ENCODE peak calls at places on chromosomes 4 and X, in six cellular contexts. One of them, this sample, is unnamed.

GRCh38 chrX:134364711-134365110 is 95.3 kb upstream of the HPRT1 start:
- DNase-seq in neural progenitor cell: no peak
- DNase-seq in thoracic aorta: no peak
- DNase-seq in tibial artery: no peak
- DNase-seq in endodermal cell: no peak
- DNase-seq in IMR-90: peak; percentile 33
- DNase-seq in this sample: no peak

GRCh38 chr4:176002007-176002623 is 63.5 kb upstream of the WDR17 start:
- DNase-seq in neural progenitor cell: peak; percentile 73
- DNase-seq in thoracic aorta: no peak
- DNase-seq in tibial artery: no peak
- DNase-seq in endodermal cell: peak; percentile 90
- DNase-seq in IMR-90: no peak
- DNase-seq in this sample: peak; percentile 16

GRCh38 chrX:17295788-17296187 is 79.2 kb upstream of the NHS start:
- DNase-seq in neural progenitor cell: no peak
- DNase-seq in thoracic aorta: no peak
- DNase-seq in tibial artery: no peak
- DNase-seq in endodermal cell: no peak
- DNase-seq in IMR-90: no peak
- DNase-seq in this sample: no peak

GRCh38 chr4:140755811-140756291 is 334 bp downstream of the TBC1D9 start:
- DNase-seq in neural progenitor cell: peak; percentile 78
- DNase-seq in thoracic aorta: no peak
- DNase-seq in tibial artery: peak; percentile 25
- DNase-seq in endodermal cell: peak; percentile 84
- DNase-seq in IMR-90: peak; percentile 46
- DNase-seq in this sample: peak; percentile 62

GRCh38 chrX:110964761-110965160 is 131.2 kb upstream of the PAK3 start:
- DNase-seq in neural progenitor cell: peak; percentile 70
- DNase-seq in thoracic aorta: no peak
- DNase-seq in tibial artery: no peak
- DNase-seq in endodermal cell: peak; percentile 86
- DNase-seq in IMR-90: no peak
- DNase-seq in this sample: peak; percentile 39

GRCh38 chr4:184932343-184932742 is 85.9 kb upstream of the HELT start:
- DNase-seq in neural progenitor cell: peak; percentile 65
- DNase-seq in thoracic aorta: no peak
- DNase-seq in tibial artery: no peak
- DNase-seq in endodermal cell: peak; percentile 71
- DNase-seq in IMR-90: no peak
- DNase-seq in this sample: no peak

GRCh38 chr4:23438764-23439163 is 451.1 kb downstream of the PPARGC1A start:
- DNase-seq in neural progenitor cell: no peak
- DNase-seq in thoracic aorta: no peak
- DNase-seq in tibial artery: no peak
- DNase-seq in endodermal cell: no peak
- DNase-seq in IMR-90: no peak
- DNase-seq in this sample: no peak

GRCh38 chr4:140003851-140004579 is 150.0 kb downstream of the MAML3 start:
- DNase-seq in neural progenitor cell: peak; percentile 25
- DNase-seq in thoracic aorta: no peak
- DNase-seq in tibial artery: no peak
- DNase-seq in endodermal cell: no peak
- DNase-seq in IMR-90: peak; percentile 8
- DNase-seq in this sample: no peak

GRCh38 chrX:16786791-16787735 is 797 bp downstream of the TXLNG start:
- DNase-seq in neural progenitor cell: peak; percentile 73
- DNase-seq in thoracic aorta: no peak
- DNase-seq in tibial artery: no peak
- DNase-seq in endodermal cell: peak; percentile 71
- DNase-seq in IMR-90: no peak
- DNase-seq in this sample: peak; percentile 7

GRCh38 chr4:40662962-40663604 is 33.4 kb upstream of the RBM47 start:
- DNase-seq in neural progenitor cell: no peak
- DNase-seq in thoracic aorta: no peak
- DNase-seq in tibial artery: no peak
- DNase-seq in endodermal cell: no peak
- DNase-seq in IMR-90: peak; percentile 89
- DNase-seq in this sample: no peak

GRCh38 chr4:79209822-79210635 is 115.8 kb downstream of the NAA11 start:
- DNase-seq in neural progenitor cell: no peak
- DNase-seq in thoracic aorta: no peak
- DNase-seq in tibial artery: no peak
- DNase-seq in endodermal cell: peak; percentile 49
- DNase-seq in IMR-90: no peak
- DNase-seq in this sample: no peak

GRCh38 chr4:126318376-126318775 is 1003.6 kb downstream of the FAT4 start:
- DNase-seq in neural progenitor cell: no peak
- DNase-seq in thoracic aorta: no peak
- DNase-seq in tibial artery: no peak
- DNase-seq in endodermal cell: no peak
- DNase-seq in IMR-90: no peak
- DNase-seq in this sample: no peak

GRCh38 chr4:80811413-80811812 is 219.1 kb upstream of the BMP3 start:
- DNase-seq in neural progenitor cell: no peak
- DNase-seq in thoracic aorta: no peak
- DNase-seq in tibial artery: no peak
- DNase-seq in endodermal cell: no peak
- DNase-seq in IMR-90: no peak
- DNase-seq in this sample: no peak

GRCh38 chr4:83172371-83172770 is 57.8 kb upstream of the PLAC8 start:
- DNase-seq in neural progenitor cell: no peak
- DNase-seq in thoracic aorta: no peak
- DNase-seq in tibial artery: no peak
- DNase-seq in endodermal cell: no peak
- DNase-seq in IMR-90: no peak
- DNase-seq in this sample: no peak

GRCh38 chr4:876780-877179 is 50.9 kb upstream of the CPLX1 start:
- DNase-seq in neural progenitor cell: peak; percentile 45
- DNase-seq in thoracic aorta: no peak
- DNase-seq in tibial artery: no peak
- DNase-seq in endodermal cell: peak; percentile 81
- DNase-seq in IMR-90: no peak
- DNase-seq in this sample: no peak

GRCh38 chr4:19429684-19430083 is 822.0 kb upstream of the SLIT2 start:
- DNase-seq in neural progenitor cell: peak; percentile 82
- DNase-seq in thoracic aorta: no peak
- DNase-seq in tibial artery: no peak
- DNase-seq in endodermal cell: peak; percentile 81
- DNase-seq in IMR-90: no peak
- DNase-seq in this sample: no peak

GRCh38 chrX:69153060-69153730 is 12.1 kb downstream of the PJA1 start:
- DNase-seq in neural progenitor cell: peak; percentile 87
- DNase-seq in thoracic aorta: no peak
- DNase-seq in tibial artery: no peak
- DNase-seq in endodermal cell: peak; percentile 91
- DNase-seq in IMR-90: peak; percentile 34
- DNase-seq in this sample: no peak

GRCh38 chrX:2638279-2638678 is 52.8 kb upstream of the CD99 start:
- DNase-seq in neural progenitor cell: no peak
- DNase-seq in thoracic aorta: no peak
- DNase-seq in tibial artery: no peak
- DNase-seq in endodermal cell: peak; percentile 39
- DNase-seq in IMR-90: no peak
- DNase-seq in this sample: no peak

GRCh38 chrX:2650037-2650436 is 41.1 kb upstream of the CD99 start:
- DNase-seq in neural progenitor cell: no peak
- DNase-seq in thoracic aorta: no peak
- DNase-seq in tibial artery: no peak
- DNase-seq in endodermal cell: no peak
- DNase-seq in IMR-90: no peak
- DNase-seq in this sample: no peak

GRCh38 chrX:24294619-24295018 is 19.2 kb downstream of the SUPT20HL2 start:
- DNase-seq in neural progenitor cell: peak; percentile 76
- DNase-seq in thoracic aorta: no peak
- DNase-seq in tibial artery: peak; percentile 21
- DNase-seq in endodermal cell: peak; percentile 90
- DNase-seq in IMR-90: no peak
- DNase-seq in this sample: no peak

GRCh38 chr4:100306018-100306417 is 115.8 kb upstream of the DDIT4L start:
- DNase-seq in neural progenitor cell: no peak
- DNase-seq in thoracic aorta: no peak
- DNase-seq in tibial artery: no peak
- DNase-seq in endodermal cell: no peak
- DNase-seq in IMR-90: peak; percentile 47
- DNase-seq in this sample: no peak

GRCh38 chr4:88457307-88458090 is 580 bp downstream of the HERC5 start:
- DNase-seq in neural progenitor cell: peak; percentile 66
- DNase-seq in thoracic aorta: no peak
- DNase-seq in tibial artery: peak; percentile 26
- DNase-seq in endodermal cell: peak; percentile 86
- DNase-seq in IMR-90: no peak
- DNase-seq in this sample: peak; percentile 80

GRCh38 chrX:153761863-153762262 is 2.2 kb upstream of the PLXNB3 start:
- DNase-seq in neural progenitor cell: no peak
- DNase-seq in thoracic aorta: no peak
- DNase-seq in tibial artery: no peak
- DNase-seq in endodermal cell: peak; percentile 26
- DNase-seq in IMR-90: no peak
- DNase-seq in this sample: no peak

GRCh38 chr4:11777447-11777846 is 348.8 kb upstream of the HS3ST1 start:
- DNase-seq in neural progenitor cell: no peak
- DNase-seq in thoracic aorta: no peak
- DNase-seq in tibial artery: no peak
- DNase-seq in endodermal cell: no peak
- DNase-seq in IMR-90: no peak
- DNase-seq in this sample: no peak

GRCh38 chr4:42512226-42512625 is 114.9 kb downstream of the SHISA3 start:
- DNase-seq in neural progenitor cell: no peak
- DNase-seq in thoracic aorta: no peak
- DNase-seq in tibial artery: no peak
- DNase-seq in endodermal cell: no peak
- DNase-seq in IMR-90: no peak
- DNase-seq in this sample: no peak
- H3K36me3 ChIP-seq in neural progenitor cell: no peaks in the 10 kb centered on the region
- H3K36me3 ChIP-seq in thoracic aorta: no peaks in the 10 kb centered on the region
- H3K36me3 ChIP-seq in tibial artery: no peaks in the 10 kb centered on the region
- H3K36me3 ChIP-seq in endodermal cell: no peaks in the 10 kb centered on the region
- H3K36me3 ChIP-seq in IMR-90: no peaks in the 10 kb centered on the region
- H3K36me3 ChIP-seq in this sample: no peaks in the 10 kb centered on the region

GRCh38 chr4:55469979-55470378 is 74.2 kb downstream of the TMEM165 start:
- DNase-seq in neural progenitor cell: no peak
- DNase-seq in thoracic aorta: no peak
- DNase-seq in tibial artery: no peak
- DNase-seq in endodermal cell: no peak
- DNase-seq in IMR-90: no peak
- DNase-seq in this sample: no peak

GRCh38 chr4:55468724-55469123 is 73.0 kb downstream of the TMEM165 start:
- DNase-seq in neural progenitor cell: no peak
- DNase-seq in thoracic aorta: no peak
- DNase-seq in tibial artery: no peak
- DNase-seq in endodermal cell: no peak
- DNase-seq in IMR-90: peak; percentile 88
- DNase-seq in this sample: no peak
- H3K36me3 ChIP-seq in neural progenitor cell: peaks cover 24% of the 10 kb centered on the region
- H3K36me3 ChIP-seq in thoracic aorta: peaks cover 10% of the 10 kb centered on the region
- H3K36me3 ChIP-seq in tibial artery: peaks cover 38% of the 10 kb centered on the region
- H3K36me3 ChIP-seq in endodermal cell: peaks cover 81% of the 10 kb centered on the region
- H3K36me3 ChIP-seq in IMR-90: peaks cover 5% of the 10 kb centered on the region
- H3K36me3 ChIP-seq in this sample: no peaks in the 10 kb centered on the region

GRCh38 chr4:183670251-183670650 is 11.2 kb downstream of the TRAPPC11 start:
- DNase-seq in neural progenitor cell: no peak
- DNase-seq in thoracic aorta: no peak
- DNase-seq in tibial artery: no peak
- DNase-seq in endodermal cell: no peak
- DNase-seq in IMR-90: no peak
- DNase-seq in this sample: no peak

GRCh38 chr4:183675625-183676024 is 16.5 kb downstream of the TRAPPC11 start:
- DNase-seq in neural progenitor cell: no peak
- DNase-seq in thoracic aorta: no peak
- DNase-seq in tibial artery: no peak
- DNase-seq in endodermal cell: no peak
- DNase-seq in IMR-90: no peak
- DNase-seq in this sample: no peak

DNA sequence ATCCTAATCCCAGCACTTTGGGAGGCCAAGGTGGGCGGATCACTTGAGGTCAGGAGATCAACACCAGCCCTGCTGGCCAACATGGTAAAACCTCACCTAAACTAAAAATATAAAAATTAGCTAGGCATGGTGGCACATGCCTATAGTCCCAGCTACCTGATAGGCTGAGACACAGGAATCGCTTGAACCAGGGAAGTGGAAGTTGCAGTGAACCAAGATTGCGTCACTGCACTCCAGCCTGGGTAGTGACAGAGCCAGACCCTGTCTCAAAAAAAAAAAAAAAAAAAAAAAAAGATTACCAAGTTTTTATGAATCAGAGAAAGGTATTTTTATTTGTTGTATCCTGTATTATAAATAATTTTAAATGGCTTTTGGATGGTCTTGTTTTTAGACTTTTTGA is 15.1 kb downstream of the TRAPPC11 start:
- DNase-seq in neural progenitor cell: no peak
- DNase-seq in thoracic aorta: no peak
- DNase-seq in tibial artery: no peak
- DNase-seq in endodermal cell: no peak
- DNase-seq in IMR-90: no peak
- DNase-seq in this sample: no peak
- H3K36me3 ChIP-seq in neural progenitor cell: peaks cover 28% of the 10 kb centered on the region
- H3K36me3 ChIP-seq in thoracic aorta: peaks cover 32% of the 10 kb centered on the region
- H3K36me3 ChIP-seq in tibial artery: peaks cover 62% of the 10 kb centered on the region
- H3K36me3 ChIP-seq in endodermal cell: peaks cover 57% of the 10 kb centered on the region
- H3K36me3 ChIP-seq in IMR-90: peaks cover 18% of the 10 kb centered on the region
- H3K36me3 ChIP-seq in this sample: no peaks in the 10 kb centered on the region

GRCh38 chrX:13752141-13752540 is 17.6 kb downstream of the OFD1 start:
- DNase-seq in neural progenitor cell: no peak
- DNase-seq in thoracic aorta: no peak
- DNase-seq in tibial artery: no peak
- DNase-seq in endodermal cell: no peak
- DNase-seq in IMR-90: no peak
- DNase-seq in this sample: no peak
- H3K36me3 ChIP-seq in neural progenitor cell: peaks cover 6% of the 10 kb centered on the region
- H3K36me3 ChIP-seq in thoracic aorta: no peaks in the 10 kb centered on the region
- H3K36me3 ChIP-seq in tibial artery: peaks cover 26% of the 10 kb centered on the region
- H3K36me3 ChIP-seq in endodermal cell: peaks cover 51% of the 10 kb centered on the region
- H3K36me3 ChIP-seq in IMR-90: peaks cover 4% of the 10 kb centered on the region
- H3K36me3 ChIP-seq in this sample: peaks cover 17% of the 10 kb centered on the region